ENCODE peak calls at places on chromosomes 6 and 20, in ten cellular contexts. N, B, W, H, X, A, L, Q, V and F are unnamed samples.

GRCh38 chr6:107459283-107460073 is at the start of gene PDSS2:
- DNase-seq in V (peak; percentile 100), N (peak; percentile 100), W (peak; percentile 95), L (peak; percentile 99), Q (peak; percentile 91), X (peak; percentile 100), A (peak; percentile 98), H (peak; percentile 99), B (peak; percentile 99), F (peak; percentile 93)

GRCh38 chr6:112636650-112637260 is 289.6 kb downstream of the RFPL4B start:
- DNase-seq in B (no peak), N (no peak), H (no peak), W (peak; percentile 83), V (no peak), L (no peak), X (no peak), A (no peak), Q (no peak), F (no peak)

GRCh38 chr20:53962388-53962787 is 108.0 kb downstream of the BCAS1 start:
- DNase-seq in A (no peak), Q (no peak), B (no peak), N (no peak), H (no peak), L (no peak), V (no peak), W (no peak), X (no peak), F (no peak)

GRCh38 chr6:167422934-167423333 is 98.0 kb downstream of the TTLL2 start:
- DNase-seq in B (no peak), H (no peak), W (no peak), Q (no peak), N (no peak), L (no peak), X (no peak), V (no peak), A (no peak), F (no peak)

GRCh38 chr20:25283221-25283951 is 35.5 kb downstream of the PYGB start:
- DNase-seq in N (no peak), W (no peak), L (peak; percentile 2), A (peak; percentile 12), B (peak; percentile 13), X (peak; percentile 1), H (peak; percentile 18), V (peak; percentile 72), Q (no peak), F (no peak)

GRCh38 chr6:42551202-42551601 is 12.6 kb upstream of the UBR2 start:
- DNase-seq in B (no peak), H (no peak), V (no peak), Q (no peak), W (peak; percentile 47), X (no peak), L (no peak), N (no peak), A (no peak), F (no peak)

GRCh38 chr20:49276201-49276894 is 1.5 kb downstream of the ZNFX1 start:
- DNase-seq in V (no peak), A (no peak), Q (no peak), H (peak; percentile 28), N (peak; percentile 27), L (peak; percentile 34), X (peak; percentile 10), W (peak; percentile 74), B (no peak), F (no peak)

GRCh38 chr20:57678340-57678739 is 31.5 kb downstream of the PMEPA1 start:
- DNase-seq in N (no peak), L (no peak), V (no peak), W (no peak), B (no peak), X (no peak), A (no peak), Q (no peak), H (no peak), F (no peak)

GRCh38 chr6:84462697-84463096 is 235.3 kb upstream of the CEP162 start:
- DNase-seq in Q (no peak), X (no peak), V (no peak), H (no peak), A (no peak), W (peak; percentile 17), L (no peak), N (no peak), B (no peak), F (no peak)

GRCh38 chr20:3786126-3786484 is 435 bp downstream of the CENPB start:
- DNase-seq in X (peak; percentile 58), L (peak; percentile 61), A (no peak), N (peak; percentile 40), V (no peak), H (peak; percentile 65), Q (no peak), W (peak; percentile 61), B (peak; percentile 51), F (no peak)

GRCh38 chr20:8790442-8791074 is 278.3 kb upstream of the PLCB4 start:
- DNase-seq in B (no peak), W (peak; percentile 60), H (peak; percentile 38), V (no peak), X (peak; percentile 52), L (peak; percentile 57), N (no peak), A (no peak), Q (peak; percentile 24), F (no peak)

GRCh38 chr6:42138630-42139619 is 3.5 kb downstream of the C6orf132 start:
- DNase-seq in V (no peak), A (no peak), Q (no peak), B (no peak), L (no peak), N (no peak), H (no peak), X (no peak), W (peak; percentile 42), F (no peak)

GRCh38 chr6:145147559-145147958 is 587.8 kb downstream of the EPM2A start:
- DNase-seq in H (no peak), Q (no peak), N (no peak), X (no peak), V (no peak), W (peak; percentile 78), L (no peak), A (no peak), B (no peak), F (no peak)

GRCh38 chr20:31602779-31603441 is 2.2 kb upstream of the ID1 start:
- DNase-seq in B (no peak), X (no peak), Q (peak; percentile 72), N (no peak), L (no peak), W (peak; percentile 89), V (no peak), H (no peak), A (no peak), F (no peak)

GRCh38 chr6:54193560-54193959 is 82.3 kb downstream of the MLIP start:
- DNase-seq in B (no peak), Q (no peak), W (no peak), H (no peak), L (no peak), A (no peak), V (no peak), N (no peak), X (no peak), F (no peak)

GRCh38 chr6:43992783-43993505 is 134.3 kb downstream of the MRPL14 start:
- DNase-seq in H (peak; percentile 84), V (no peak), N (no peak), Q (no peak), L (peak; percentile 89), X (peak; percentile 73), A (no peak), B (peak; percentile 78), W (no peak), F (no peak)

GRCh38 chr20:47358672-47359532 is 2.4 kb upstream of the ZMYND8 start:
- DNase-seq in W (peak; percentile 90), N (peak; percentile 42), L (peak; percentile 96), A (peak; percentile 88), H (peak; percentile 77), B (peak; percentile 75), V (peak; percentile 85), X (peak; percentile 95), Q (peak; percentile 49), F (peak; percentile 18)
- TF ChIP-seq POLR2A in W (peak; percentile 6), N (peak; percentile 66), L (peak; percentile 85), A (peak; percentile 39), H (peak; percentile 54), B (peak; percentile 91), V (no peak), X (no peak), Q (no peak), F (no peak)

GRCh38 chr6:53005667-53006250 is 10.7 kb upstream of the GSTA4 start:
- DNase-seq in H (no peak), N (no peak), B (no peak), X (peak; percentile 23), A (no peak), L (no peak), Q (no peak), W (no peak), V (no peak), F (no peak)
- H3K27ac ChIP-seq in H (no peak overlapping the region), N (no peak overlapping the region), B (no peak overlapping the region), X (no peak overlapping the region), A (no peak overlapping the region), L (no peak overlapping the region), Q (no peak overlapping the region), W (no peak overlapping the region), V (no peak overlapping the region), F (no peak overlapping the region)

GRCh38 chr6:156906451-156906850 is 129.3 kb downstream of the ARID1B start:
- DNase-seq in B (no peak), N (no peak), V (no peak), L (no peak), H (no peak), Q (no peak), W (no peak), A (no peak), X (no peak), F (no peak)
- TF ChIP-seq POLR2A in B (no peak), N (no peak), V (no peak), L (no peak), H (no peak), Q (no peak), W (no peak), A (no peak), X (no peak), F (no peak)

DNA sequence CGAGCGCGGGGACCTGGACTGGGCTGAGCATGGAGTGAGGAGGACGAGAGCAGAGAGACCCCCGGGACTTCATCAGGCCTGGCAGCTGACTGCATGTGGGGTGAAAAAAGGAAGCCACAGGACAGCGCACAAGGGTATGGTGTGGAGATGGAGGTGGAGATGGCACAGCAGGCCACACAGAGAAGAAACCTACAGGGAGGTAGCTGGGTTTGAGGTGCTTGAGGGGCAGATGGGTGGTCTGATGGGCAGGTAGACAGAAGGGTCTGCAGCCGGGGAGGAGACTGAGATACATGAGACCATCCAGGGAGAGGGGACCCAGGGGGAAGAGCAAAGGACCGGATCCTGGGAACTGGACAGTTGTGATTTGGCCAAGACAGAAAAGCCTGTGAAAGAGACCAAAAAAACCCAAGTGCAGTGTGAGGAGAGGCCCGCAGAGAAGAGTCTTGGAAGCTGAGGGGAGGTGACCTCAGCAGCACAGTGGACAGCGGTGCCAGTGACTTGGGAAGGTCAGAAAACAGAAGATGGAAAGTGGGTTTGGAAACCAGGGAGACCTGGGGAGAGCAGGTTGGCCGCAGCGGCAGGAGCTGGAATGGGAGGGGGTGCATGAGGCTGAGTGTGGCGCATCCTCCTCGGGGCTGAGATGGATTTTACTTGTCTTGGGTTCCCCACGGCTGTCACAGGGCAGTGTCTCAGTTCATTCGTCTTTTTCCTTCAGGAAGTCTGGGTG is 5.5 kb downstream of the HLA-DPB1 start:
- DNase-seq in B (no peak), L (no peak), A (no peak), H (no peak), N (no peak), X (no peak), V (no peak), W (no peak), Q (no peak), F (no peak)
- H3K27ac ChIP-seq in B (peak overlapping the region; percentile 43), L (peak overlapping the region; percentile 78), A (peak overlapping the region; percentile 89), H (peak overlapping the region; percentile 76), N (peak overlapping the region; percentile 77), X (peak overlapping the region; percentile 55), V (peak overlapping the region; percentile 94), W (no peak overlapping the region), Q (no peak overlapping the region), F (peak overlapping the region; percentile 75)